ENCODE peak calls at places on chromosomes 16 and 17, in five cellular contexts. One of them, this sample, is unnamed. For H3K36me3, the result is how much of the 10 kb centered on the place peaks cover.

GRCh38 chr17:19378416-19379293 is at the start of gene MAPK7:
- ATAC-seq in HepG2: peak
- ATAC-seq in upper lobe of left lung: no peak
- ATAC-seq in GM12878: peak
- ATAC-seq in K562: peak
- ATAC-seq in this sample: no peak

GRCh38 chr16:80585764-80586163 is 45.0 kb downstream of the DYNLRB2 start:
- ATAC-seq in HepG2: no peak
- ATAC-seq in upper lobe of left lung: no peak
- ATAC-seq in GM12878: peak
- ATAC-seq in K562: no peak
- ATAC-seq in this sample: no peak

GRCh38 chr16:56279132-56279531 is 87.8 kb downstream of the GNAO1 start:
- ATAC-seq in HepG2: no peak
- ATAC-seq in upper lobe of left lung: no peak
- ATAC-seq in GM12878: peak
- ATAC-seq in K562: peak
- ATAC-seq in this sample: no peak

GRCh38 chr17:7029659-7030058 is 6.2 kb upstream of the SLC16A13 start:
- ATAC-seq in HepG2: no peak
- ATAC-seq in upper lobe of left lung: no peak
- ATAC-seq in GM12878: peak
- ATAC-seq in K562: no peak
- ATAC-seq in this sample: peak

GRCh38 chr17:50423553-50424159 is 2.4 kb upstream of the ACSF2 start:
- ATAC-seq in HepG2: peak
- ATAC-seq in upper lobe of left lung: peak
- ATAC-seq in GM12878: no peak
- ATAC-seq in K562: peak
- ATAC-seq in this sample: no peak

GRCh38 chr16:46573008-46573833 is 48.0 kb downstream of the SHCBP1 start:
- ATAC-seq in HepG2: peak
- ATAC-seq in upper lobe of left lung: no peak
- ATAC-seq in GM12878: no peak
- ATAC-seq in K562: peak
- ATAC-seq in this sample: no peak

GRCh38 chr16:4386452-4386813 is 14.8 kb downstream of the VASN start:
- ATAC-seq in HepG2: peak
- ATAC-seq in upper lobe of left lung: peak
- ATAC-seq in GM12878: no peak
- ATAC-seq in K562: no peak
- ATAC-seq in this sample: no peak

GRCh38 chr17:4483012-4483840 is 15.5 kb upstream of the SPNS2 start:
- ATAC-seq in HepG2: no peak
- ATAC-seq in upper lobe of left lung: peak
- ATAC-seq in GM12878: no peak
- ATAC-seq in K562: no peak
- ATAC-seq in this sample: no peak

GRCh38 chr17:57086069-57086930 is 1.3 kb downstream of the AKAP1 start:
- ATAC-seq in HepG2: peak
- ATAC-seq in upper lobe of left lung: no peak
- ATAC-seq in GM12878: peak
- ATAC-seq in K562: peak
- ATAC-seq in this sample: no peak

GRCh38 chr17:21240375-21241055 is 12.7 kb downstream of the NATD1 start:
- ATAC-seq in HepG2: no peak
- ATAC-seq in upper lobe of left lung: no peak
- ATAC-seq in GM12878: no peak
- ATAC-seq in K562: no peak
- ATAC-seq in this sample: no peak

GRCh38 chr17:37744961-37745800 is at the start of gene HNF1B:
- ATAC-seq in HepG2: peak
- ATAC-seq in upper lobe of left lung: peak
- ATAC-seq in GM12878: peak
- ATAC-seq in K562: no peak
- ATAC-seq in this sample: no peak

GRCh38 chr17:51260960-51261958 is 913 bp downstream of the UTP18 start:
- ATAC-seq in HepG2: peak
- ATAC-seq in upper lobe of left lung: peak
- ATAC-seq in GM12878: peak
- ATAC-seq in K562: peak
- ATAC-seq in this sample: peak

GRCh38 chr16:28846933-28847273 is 755 bp upstream of the TUFM start:
- ATAC-seq in HepG2: peak
- ATAC-seq in upper lobe of left lung: no peak
- ATAC-seq in GM12878: peak
- ATAC-seq in K562: peak
- ATAC-seq in this sample: peak

GRCh38 chr17:55520402-55520801 is 9.2 kb upstream of the SMIM36 start:
- ATAC-seq in HepG2: no peak
- ATAC-seq in upper lobe of left lung: no peak
- ATAC-seq in GM12878: no peak
- ATAC-seq in K562: no peak
- ATAC-seq in this sample: no peak

GRCh38 chr17:74972107-74972972 is at the start of gene HID1:
- ATAC-seq in HepG2: peak
- ATAC-seq in upper lobe of left lung: peak
- ATAC-seq in GM12878: peak
- ATAC-seq in K562: peak
- ATAC-seq in this sample: peak

GRCh38 chr16:21277045-21277926 is 804 bp downstream of the CRYM start:
- ATAC-seq in HepG2: peak
- ATAC-seq in upper lobe of left lung: no peak
- ATAC-seq in GM12878: no peak
- ATAC-seq in K562: peak
- ATAC-seq in this sample: no peak

GRCh38 chr16:68636818-68637217 is 8.3 kb upstream of the CDH3 start:
- ATAC-seq in HepG2: no peak
- ATAC-seq in upper lobe of left lung: no peak
- ATAC-seq in GM12878: no peak
- ATAC-seq in K562: no peak
- ATAC-seq in this sample: no peak

GRCh38 chr16:17302213-17302612 is 168.5 kb downstream of the XYLT1 start:
- ATAC-seq in HepG2: no peak
- ATAC-seq in upper lobe of left lung: no peak
- ATAC-seq in GM12878: peak
- ATAC-seq in K562: no peak
- ATAC-seq in this sample: no peak

GRCh38 chr16:71461686-71462648 is at the start of gene ZNF23:
- ATAC-seq in HepG2: peak
- ATAC-seq in upper lobe of left lung: peak
- ATAC-seq in GM12878: peak
- ATAC-seq in K562: peak
- ATAC-seq in this sample: peak

GRCh38 chr17:18261146-18261515 is 669 bp downstream of the MIEF2 start:
- ATAC-seq in HepG2: peak
- ATAC-seq in upper lobe of left lung: peak
- ATAC-seq in GM12878: peak
- ATAC-seq in K562: peak
- ATAC-seq in this sample: peak
- H3K4me3 ChIP-seq in HepG2: peak
- H3K4me3 ChIP-seq in upper lobe of left lung: peak
- H3K4me3 ChIP-seq in GM12878: peak
- H3K4me3 ChIP-seq in K562: peak
- H3K4me3 ChIP-seq in this sample: peak

DNA sequence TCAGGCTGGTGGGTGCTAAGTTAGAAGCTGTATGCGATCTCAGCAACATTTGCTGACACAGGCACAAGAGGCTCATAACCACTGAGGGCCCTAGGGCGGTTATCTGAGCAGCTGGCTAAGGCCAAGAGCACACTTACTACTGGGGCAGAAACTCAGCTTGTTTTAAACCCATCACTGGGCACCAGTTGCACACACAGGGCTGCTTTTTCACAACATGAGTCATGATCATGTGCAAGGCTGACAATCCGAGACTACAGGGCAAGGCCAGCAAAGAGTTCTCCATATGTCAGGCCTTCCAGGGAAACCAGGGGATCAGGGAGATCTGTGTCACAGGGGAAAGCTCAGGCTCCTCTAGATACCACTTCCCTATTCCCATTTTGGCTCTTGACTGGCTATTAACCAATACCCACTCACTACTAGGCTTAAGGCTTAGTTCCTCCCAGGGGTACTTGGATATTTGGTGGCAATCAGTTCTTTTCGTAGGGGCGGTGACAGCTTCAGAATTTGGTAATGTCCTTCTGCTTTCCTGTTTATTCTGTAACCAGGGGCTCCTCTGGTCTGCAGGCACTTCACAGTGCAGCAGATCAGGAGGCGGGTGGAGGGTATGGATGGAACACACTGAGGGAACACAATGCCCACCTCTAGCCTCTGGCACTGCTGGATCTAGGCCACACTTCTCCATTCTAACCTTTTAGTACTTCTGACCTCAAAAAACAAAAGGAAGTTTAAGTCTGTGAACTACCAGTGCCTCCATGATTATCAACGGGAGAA is 44.9 kb upstream of the ERN1 start:
- ATAC-seq in HepG2: no peak
- ATAC-seq in upper lobe of left lung: peak
- ATAC-seq in GM12878: no peak
- ATAC-seq in K562: no peak
- ATAC-seq in this sample: peak
- TF ChIP-seq EP300 in HepG2: no peak
- TF ChIP-seq EP300 in upper lobe of left lung: no peak
- TF ChIP-seq EP300 in GM12878: no peak
- TF ChIP-seq EP300 in K562: no peak
- TF ChIP-seq EP300 in this sample: no peak

DNA sequence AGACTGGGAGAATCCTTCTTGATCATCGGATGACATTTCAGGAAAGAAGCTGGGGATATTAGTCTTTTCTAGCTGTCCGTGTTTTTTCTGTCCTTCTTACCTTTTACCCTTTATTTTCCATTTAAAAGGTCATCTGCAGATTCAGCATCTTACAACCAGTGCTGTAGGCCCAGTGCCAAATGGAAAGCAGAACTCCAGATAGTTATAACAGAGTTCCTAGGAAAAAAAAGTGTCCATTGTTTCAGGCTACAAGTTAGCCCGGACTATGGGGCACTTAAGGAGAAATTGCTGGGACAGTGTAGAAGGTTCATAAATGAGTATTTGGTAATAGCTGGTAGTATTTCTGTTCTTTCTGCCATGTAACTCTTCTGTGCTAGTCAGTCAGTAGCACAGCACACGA is 28.4 kb downstream of the LDHD start:
- ATAC-seq in HepG2: no peak
- ATAC-seq in upper lobe of left lung: no peak
- ATAC-seq in GM12878: no peak
- ATAC-seq in K562: no peak
- ATAC-seq in this sample: no peak
- H3K36me3 ChIP-seq in HepG2: under half
- H3K36me3 ChIP-seq in upper lobe of left lung: under half
- H3K36me3 ChIP-seq in GM12878: under half
- H3K36me3 ChIP-seq in K562: under half
- H3K36me3 ChIP-seq in this sample: under half

GRCh38 chr16:18799500-18799899 is 1.8 kb downstream of the ARL6IP1 start:
- ATAC-seq in HepG2: no peak
- ATAC-seq in upper lobe of left lung: no peak
- ATAC-seq in GM12878: no peak
- ATAC-seq in K562: no peak
- ATAC-seq in this sample: no peak
- H3K4me3 ChIP-seq in HepG2: peak
- H3K4me3 ChIP-seq in upper lobe of left lung: no peak
- H3K4me3 ChIP-seq in GM12878: peak
- H3K4me3 ChIP-seq in K562: peak
- H3K4me3 ChIP-seq in this sample: no peak

GRCh38 chr16:31206776-31207175 is 4.2 kb upstream of the PYCARD start:
- ATAC-seq in HepG2: no peak
- ATAC-seq in upper lobe of left lung: no peak
- ATAC-seq in GM12878: no peak
- ATAC-seq in K562: no peak
- ATAC-seq in this sample: no peak
- TF ChIP-seq EP300 in HepG2: peak
- TF ChIP-seq EP300 in upper lobe of left lung: no peak
- TF ChIP-seq EP300 in GM12878: no peak
- TF ChIP-seq EP300 in K562: no peak
- TF ChIP-seq EP300 in this sample: no peak

GRCh38 chr17:63681530-63681929 is 18.4 kb downstream of the LIMD2 start:
- ATAC-seq in HepG2: no peak
- ATAC-seq in upper lobe of left lung: peak
- ATAC-seq in GM12878: no peak
- ATAC-seq in K562: no peak
- ATAC-seq in this sample: peak
- H3K36me3 ChIP-seq in HepG2: under half
- H3K36me3 ChIP-seq in upper lobe of left lung: under half
- H3K36me3 ChIP-seq in GM12878: under half
- H3K36me3 ChIP-seq in K562: under half
- H3K36me3 ChIP-seq in this sample: under half